ENCODE peak calls at places on chromosome X, in nine cellular contexts. X is NCI-H1105 treated with DMSO at 0.1 percent for 48 hours; P is GM20000; R is NCI-H510A treated with DMSO at 0.1 percent for 48 hours; S is stimulated activated CD8-positive, alpha-beta memory T cell treated with anti-CD3 and anti-CD28 coated beads, Interleukin-15, amount 100 ng/mL, for 4 hours; K is activated CD8-positive, alpha-beta memory T cell treated with anti-CD3 and anti-CD28 coated beads for 48 hours; Q is WTC11; B is NCI-H524 treated with DMSO at 0.1 percent for 48 hours; H is fibroblast of mammary gland. C is an unnamed sample.

GRCh38 chrX:7987160-7987992 is 60.2 kb upstream of the PNPLA4 start:
- DNase-seq in X (no peak), P (no peak), R (no peak), S (no peak), K (no peak), Q (no peak), B (no peak), H (no peak), C (no peak)

GRCh38 chrX:103688949-103689348 is 2.5 kb upstream of the MORF4L2 start:
- DNase-seq in X (peak), P (peak), R (peak), S (no peak), K (no peak), Q (no peak), B (no peak), H (peak), C (peak)

GRCh38 chrX:129759576-129760061 is 20.1 kb upstream of the SASH3 start:
- DNase-seq in X (no peak), P (no peak), R (no peak), S (no peak), K (no peak), Q (no peak), B (no peak), H (peak), C (no peak)

GRCh38 chrX:119206203-119206602 is 29.9 kb upstream of the PGRMC1 start:
- DNase-seq in X (no peak), P (no peak), R (no peak), S (no peak), K (no peak), Q (no peak), B (no peak), H (no peak), C (no peak)

GRCh38 chrX:75118296-75118695 is 37.8 kb downstream of the ABCB7 start:
- DNase-seq in X (no peak), P (no peak), R (no peak), S (no peak), K (no peak), Q (no peak), B (no peak), H (peak), C (no peak)

GRCh38 chrX:39869846-39870601 is 227.7 kb downstream of the BCOR start:
- DNase-seq in X (no peak), P (no peak), R (no peak), S (peak), K (peak), Q (no peak), B (no peak), H (peak), C (no peak)

GRCh38 chrX:55452825-55453124 is 848 bp downstream of the MAGEH1 start:
- DNase-seq in X (no peak), P (no peak), R (no peak), S (no peak), K (no peak), Q (no peak), B (no peak), H (no peak), C (no peak)

GRCh38 chrX:95076449-95076848 is 1402.4 kb downstream of the FAM133A start:
- DNase-seq in X (peak), P (no peak), R (peak), S (no peak), K (no peak), Q (no peak), B (no peak), H (peak), C (peak)

GRCh38 chrX:55008571-55009358 is 8.6 kb downstream of the APEX2 start:
- DNase-seq in X (no peak), P (peak), R (no peak), S (no peak), K (no peak), Q (no peak), B (no peak), H (peak), C (no peak)

GRCh38 chrX:58044130-58044529 is 133.9 kb upstream of the ZXDA start:
- DNase-seq in X (no peak), P (no peak), R (no peak), S (no peak), K (no peak), Q (no peak), B (no peak), H (no peak), C (no peak)

GRCh38 chrX:25640276-25640675 is 497.9 kb upstream of the MAGEB18 start:
- DNase-seq in X (no peak), P (no peak), R (no peak), S (no peak), K (no peak), Q (no peak), B (no peak), H (no peak), C (no peak)

GRCh38 chrX:116204947-116205346 is 34.4 kb downstream of the AGTR2 start:
- DNase-seq in X (peak), P (peak), R (peak), S (no peak), K (no peak), Q (no peak), B (no peak), H (peak), C (peak)

GRCh38 chrX:43166874-43167273 is 388.9 kb upstream of the PPP1R2C start:
- DNase-seq in X (peak), P (no peak), R (peak), S (no peak), K (no peak), Q (no peak), B (no peak), H (no peak), C (no peak)

GRCh38 chrX:10325606-10326005 is 168.8 kb downstream of the CLCN4 start:
- DNase-seq in X (no peak), P (no peak), R (no peak), S (no peak), K (no peak), Q (no peak), B (no peak), H (peak), C (no peak)

GRCh38 chrX:68675466-68675865 is 28.0 kb downstream of the STARD8 start:
- DNase-seq in X (no peak), P (no peak), R (no peak), S (no peak), K (no peak), Q (no peak), B (no peak), H (no peak), C (no peak)

GRCh38 chrX:66021758-66022741 is 17.8 kb downstream of the VSIG4 start:
- DNase-seq in X (no peak), P (no peak), R (no peak), S (no peak), K (no peak), Q (no peak), B (no peak), H (no peak), C (no peak)

GRCh38 chrX:155997436-155997835 is at the start of gene IL9R:
- DNase-seq in X (no peak), P (peak), R (no peak), S (peak), K (peak), Q (no peak), B (no peak), H (no peak), C (no peak)

GRCh38 chrX:132488092-132488749 is 617 bp downstream of the MBNL3 start:
- DNase-seq in X (peak), P (no peak), R (no peak), S (no peak), K (no peak), Q (no peak), B (no peak), H (peak), C (peak)

GRCh38 chrX:134173541-134174272 is 63.3 kb upstream of the CCDC160 start:
- DNase-seq in X (no peak), P (no peak), R (no peak), S (no peak), K (no peak), Q (peak), B (peak), H (no peak), C (no peak)

GRCh38 chrX:109312757-109313156 is 169.1 kb downstream of the GUCY2F start:
- DNase-seq in X (no peak), P (no peak), R (no peak), S (no peak), K (no peak), Q (no peak), B (no peak), H (peak), C (no peak)

GRCh38 chrX:14779589-14779988 is 93.3 kb downstream of the FANCB start:
- DNase-seq in X (no peak), P (no peak), R (no peak), S (no peak), K (no peak), Q (no peak), B (no peak), H (no peak), C (no peak)

GRCh38 chrX:101639583-101639982 is 20.1 kb downstream of the ARMCX2 start:
- DNase-seq in X (no peak), P (no peak), R (no peak), S (no peak), K (no peak), Q (no peak), B (no peak), H (no peak), C (no peak)

C was measured in COR-L47.